ENCODE peak calls at places on chromosomes 13 and 19, in four cellular contexts. Q is ascending aorta, N is mammary epithelial cell, K is breast epithelium. U is an unnamed sample.

GRCh38 chr19:15672580-15673175 is at the start of gene CYP4F12:
- DNase-seq in N (peak; percentile 33), K (peak; percentile 67), Q (peak; percentile 89), U (no peak)

GRCh38 chr13:31967155-31967554 is 64.4 kb upstream of the FRY start:
- DNase-seq in Q (no peak), N (no peak), K (no peak), U (no peak)

GRCh38 chr13:25170554-25171107 is 1.5 kb downstream of the AMER2 start:
- DNase-seq in K (no peak), Q (no peak), N (no peak), U (peak; percentile 73)

GRCh38 chr13:34174671-34175145 is 356.8 kb downstream of the RFC3 start:
- DNase-seq in Q (no peak), K (no peak), N (no peak), U (no peak)

GRCh38 chr19:51327066-51327985 is 14.6 kb downstream of the VSIG10L start:
- DNase-seq in K (peak; percentile 50), Q (no peak), N (peak; percentile 31), U (peak; percentile 95)

GRCh38 chr13:101452519-101453485 is at the start of gene ITGBL1:
- DNase-seq in K (no peak), Q (peak; percentile 71), N (peak; percentile 55), U (peak; percentile 51)

GRCh38 chr13:36418022-36418805 is 14.1 kb upstream of the CCNA1 start:
- DNase-seq in N (peak; percentile 57), Q (no peak), K (no peak), U (peak; percentile 48)

GRCh38 chr13:99626461-99627082 is 125.3 kb downstream of the TM9SF2 start:
- DNase-seq in N (peak; percentile 46), Q (no peak), K (no peak), U (no peak)

GRCh38 chr19:46524272-46524671 is 28.6 kb upstream of the PNMA8B start:
- DNase-seq in K (no peak), N (no peak), Q (no peak), U (no peak)

GRCh38 chr19:30856376-30856775 is 484.2 kb downstream of the ZNF536 start:
- DNase-seq in K (no peak), Q (no peak), N (no peak), U (no peak)

GRCh38 chr19:34480971-34481821 is at the start of gene WTIP:
- DNase-seq in K (peak; percentile 64), N (peak; percentile 62), Q (peak; percentile 88), U (peak; percentile 94)

GRCh38 chr19:49447485-49448431 is 3.9 kb downstream of the PIH1D1 start:
- DNase-seq in N (no peak), K (no peak), Q (no peak), U (peak; percentile 93)

GRCh38 chr19:35066691-35067563 is 25.4 kb downstream of the HPN start:
- DNase-seq in Q (peak; percentile 88), N (peak; percentile 74), K (peak; percentile 85), U (peak; percentile 98)

GRCh38 chr13:27053235-27053884 is 118.3 kb downstream of the USP12 start:
- DNase-seq in K (no peak), N (peak; percentile 5), Q (no peak), U (no peak)

GRCh38 chr19:15101479-15102082 is 5.6 kb upstream of the SYDE1 start:
- DNase-seq in N (peak; percentile 26), Q (no peak), K (no peak), U (peak; percentile 90)

GRCh38 chr13:110001622-110002275 is 215.4 kb upstream of the IRS2 start:
- DNase-seq in K (no peak), N (peak; percentile 16), Q (no peak), U (no peak)

GRCh38 chr13:51729853-51730553 is 74.0 kb downstream of the DHRS12 start:
- DNase-seq in N (peak; percentile 77), Q (peak; percentile 90), K (no peak), U (no peak)

GRCh38 chr19:46361915-46362314 is 15.0 kb downstream of the PPP5C start:
- DNase-seq in Q (no peak), N (no peak), K (no peak), U (no peak)

GRCh38 chr19:52039169-52039568 is 9.5 kb downstream of the ZNF432 start:
- DNase-seq in N (no peak), Q (no peak), K (no peak), U (no peak)

GRCh38 chr19:32877977-32878745 is 8.6 kb upstream of the SLC7A9 start:
- DNase-seq in K (no peak), Q (no peak), N (no peak), U (no peak)

GRCh38 chr19:50835785-50836542 is 2.6 kb upstream of the KLK15 start:
- DNase-seq in K (peak; percentile 62), Q (no peak), N (peak; percentile 67), U (peak; percentile 91)

GRCh38 chr19:400976-401835 is 7.7 kb downstream of the C2CD4C start:
- DNase-seq in N (no peak), Q (peak; percentile 50), K (peak; percentile 38), U (no peak)

GRCh38 chr13:102848956-102849355 is 3.1 kb downstream of the ERCC5 start:
- DNase-seq in K (no peak), N (no peak), Q (no peak), U (no peak)

GRCh38 chr13:94595006-94595942 is 678 bp downstream of the TGDS start:
- DNase-seq in N (peak; percentile 30), Q (no peak), K (no peak), U (peak; percentile 72)

GRCh38 chr13:20159646-20160345 is 1.1 kb downstream of the GJA3 start:
- DNase-seq in Q (no peak), K (no peak), N (no peak), U (peak; percentile 5)

GRCh38 chr19:49056101-49056901 is 1.2 kb downstream of the CGB7 start:
- DNase-seq in Q (peak; percentile 72), K (no peak), N (peak; percentile 69), U (peak; percentile 89)

GRCh38 chr19:4379383-4380253 is 20.7 kb downstream of the SH3GL1 start:
- DNase-seq in Q (no peak), K (no peak), N (peak; percentile 99), U (no peak)

GRCh38 chr13:73372691-73373627 is 314.2 kb downstream of the KLF5 start:
- DNase-seq in Q (no peak), N (no peak), K (no peak), U (no peak)

GRCh38 chr13:38394777-38395504 is 45.3 kb downstream of the UFM1 start:
- DNase-seq in K (no peak), Q (no peak), N (peak; percentile 86), U (no peak)

GRCh38 chr19:38264486-38265212 is at the start of gene SPINT2:
- DNase-seq in K (peak; percentile 95), N (no peak), Q (no peak), U (peak; percentile 95)

GRCh38 chr13:112700291-112701060 is 10.6 kb downstream of the ATP11A start:
- DNase-seq in N (no peak), Q (peak; percentile 53), K (no peak), U (peak; percentile 31)

U was measured in endodermal cell.